ENCODE peak calls at places on chromosomes 11 and 22, in four cellular contexts. One of them, this sample, is unnamed.
A peak's percentile ranks its signal among the peaks of the same experiment; 100 is the strongest.

GRCh38 chr11:67053896-67054850 is 2.5 kb upstream of the RHOD start:
- DNase-seq in tibial nerve: peak; percentile 46
- DNase-seq in tibial artery: peak; percentile 88
- DNase-seq in esophagus squamous epithelium: no peak
- DNase-seq in this sample: no peak

GRCh38 chr11:7909585-7910325 is 21.3 kb downstream of the OR10A6 start:
- DNase-seq in tibial nerve: no peak
- DNase-seq in tibial artery: no peak
- DNase-seq in esophagus squamous epithelium: no peak
- DNase-seq in this sample: no peak

GRCh38 chr11:46410021-46410420 is 18.4 kb upstream of the CHRM4 start:
- DNase-seq in tibial nerve: no peak
- DNase-seq in tibial artery: peak; percentile 53
- DNase-seq in esophagus squamous epithelium: no peak
- DNase-seq in this sample: no peak

GRCh38 chr22:24894998-24895397 is 51.5 kb downstream of the LHFPL7 start:
- DNase-seq in tibial nerve: peak; percentile 74
- DNase-seq in tibial artery: peak; percentile 91
- DNase-seq in esophagus squamous epithelium: no peak
- DNase-seq in this sample: no peak

GRCh38 chr11:68386331-68386978 is 74.1 kb downstream of the LRP5 start:
- DNase-seq in tibial nerve: no peak
- DNase-seq in tibial artery: no peak
- DNase-seq in esophagus squamous epithelium: no peak
- DNase-seq in this sample: no peak

GRCh38 chr11:127071606-127072005 is 71.0 kb upstream of the KIRREL3 start:
- DNase-seq in tibial nerve: no peak
- DNase-seq in tibial artery: no peak
- DNase-seq in esophagus squamous epithelium: no peak
- DNase-seq in this sample: peak; percentile 55

GRCh38 chr11:18791175-18792065 is at the start of gene PTPN5:
- DNase-seq in tibial nerve: no peak
- DNase-seq in tibial artery: peak; percentile 54
- DNase-seq in esophagus squamous epithelium: no peak
- DNase-seq in this sample: no peak

GRCh38 chr11:26847459-26847858 is 125.6 kb upstream of the SLC5A12 start:
- DNase-seq in tibial nerve: peak; percentile 69
- DNase-seq in tibial artery: peak; percentile 82
- DNase-seq in esophagus squamous epithelium: no peak
- DNase-seq in this sample: no peak

GRCh38 chr11:43747130-43747802 is 66.7 kb downstream of the HSD17B12 start:
- DNase-seq in tibial nerve: no peak
- DNase-seq in tibial artery: no peak
- DNase-seq in esophagus squamous epithelium: no peak
- DNase-seq in this sample: no peak

GRCh38 chr11:30545507-30545906 is 40.6 kb downstream of the MPPED2 start:
- DNase-seq in tibial nerve: no peak
- DNase-seq in tibial artery: no peak
- DNase-seq in esophagus squamous epithelium: no peak
- DNase-seq in this sample: no peak

GRCh38 chr22:24894220-24894975 is 52.1 kb downstream of the LHFPL7 start:
- DNase-seq in tibial nerve: peak; percentile 75
- DNase-seq in tibial artery: peak; percentile 97
- DNase-seq in esophagus squamous epithelium: no peak
- DNase-seq in this sample: peak; percentile 95

GRCh38 chr11:86511086-86511551 is 136.4 kb downstream of the CCDC81 start:
- DNase-seq in tibial nerve: no peak
- DNase-seq in tibial artery: no peak
- DNase-seq in esophagus squamous epithelium: no peak
- DNase-seq in this sample: no peak
- H3K27ac ChIP-seq in tibial nerve: peak overlapping the region; percentile 13
- H3K27ac ChIP-seq in tibial artery: peak overlapping the region; percentile 3
- H3K27ac ChIP-seq in esophagus squamous epithelium: no peak overlapping the region
- H3K27ac ChIP-seq in this sample: no peak overlapping the region

DNA sequence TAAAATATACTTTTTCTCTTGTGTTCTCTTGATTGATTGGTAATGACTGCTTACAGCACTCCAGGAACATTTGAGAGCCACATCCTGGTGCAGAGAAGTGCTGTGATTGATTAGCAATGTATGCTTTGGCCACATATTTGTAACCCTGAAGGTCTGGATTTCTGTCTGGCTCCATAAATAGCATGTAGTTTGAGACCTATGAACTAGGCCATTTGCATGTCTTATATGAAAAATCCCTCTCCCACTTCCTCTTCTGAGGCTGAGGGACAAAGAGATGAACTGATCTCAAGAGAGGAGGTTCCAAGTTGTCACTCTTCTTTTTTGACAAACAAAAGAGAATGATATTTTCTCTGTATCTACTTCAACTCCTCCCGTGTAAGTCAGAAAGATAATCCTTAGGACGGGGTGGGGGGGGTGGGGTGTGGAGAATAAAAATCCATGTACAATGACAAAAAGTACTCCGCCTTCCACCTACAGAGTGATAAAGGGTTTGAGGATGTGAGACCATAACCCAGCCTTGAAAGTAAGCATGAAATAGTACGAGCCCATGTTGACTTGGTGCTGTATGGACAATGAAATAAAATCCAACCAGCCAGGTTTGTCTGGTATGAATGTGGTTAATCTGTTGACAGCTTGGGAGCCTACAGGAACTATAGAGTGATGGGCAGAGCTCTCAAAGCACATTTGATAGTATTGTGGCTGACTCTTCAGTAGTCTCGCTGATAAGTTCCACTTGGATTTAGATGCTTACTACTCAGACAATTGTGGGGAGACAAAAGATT is 49.1 kb upstream of the CD44 start:
- DNase-seq in tibial nerve: no peak
- DNase-seq in tibial artery: no peak
- DNase-seq in esophagus squamous epithelium: no peak
- DNase-seq in this sample: no peak
- H3K9me3 ChIP-seq in tibial nerve: no peaks in the 10 kb centered on the region
- H3K9me3 ChIP-seq in tibial artery: no peaks in the 10 kb centered on the region
- H3K9me3 ChIP-seq in esophagus squamous epithelium: no peaks in the 10 kb centered on the region
- H3K9me3 ChIP-seq in this sample: no peaks in the 10 kb centered on the region

GRCh38 chr22:46910624-46911023 is 148.2 kb downstream of the TBC1D22A start:
- DNase-seq in tibial nerve: no peak
- DNase-seq in tibial artery: no peak
- DNase-seq in esophagus squamous epithelium: no peak
- DNase-seq in this sample: no peak
- H3K27me3 ChIP-seq in tibial nerve: no peaks in the 10 kb centered on the region
- H3K27me3 ChIP-seq in tibial artery: no peaks in the 10 kb centered on the region
- H3K27me3 ChIP-seq in esophagus squamous epithelium: no peaks in the 10 kb centered on the region
- H3K27me3 ChIP-seq in this sample: no peaks in the 10 kb centered on the region

DNA sequence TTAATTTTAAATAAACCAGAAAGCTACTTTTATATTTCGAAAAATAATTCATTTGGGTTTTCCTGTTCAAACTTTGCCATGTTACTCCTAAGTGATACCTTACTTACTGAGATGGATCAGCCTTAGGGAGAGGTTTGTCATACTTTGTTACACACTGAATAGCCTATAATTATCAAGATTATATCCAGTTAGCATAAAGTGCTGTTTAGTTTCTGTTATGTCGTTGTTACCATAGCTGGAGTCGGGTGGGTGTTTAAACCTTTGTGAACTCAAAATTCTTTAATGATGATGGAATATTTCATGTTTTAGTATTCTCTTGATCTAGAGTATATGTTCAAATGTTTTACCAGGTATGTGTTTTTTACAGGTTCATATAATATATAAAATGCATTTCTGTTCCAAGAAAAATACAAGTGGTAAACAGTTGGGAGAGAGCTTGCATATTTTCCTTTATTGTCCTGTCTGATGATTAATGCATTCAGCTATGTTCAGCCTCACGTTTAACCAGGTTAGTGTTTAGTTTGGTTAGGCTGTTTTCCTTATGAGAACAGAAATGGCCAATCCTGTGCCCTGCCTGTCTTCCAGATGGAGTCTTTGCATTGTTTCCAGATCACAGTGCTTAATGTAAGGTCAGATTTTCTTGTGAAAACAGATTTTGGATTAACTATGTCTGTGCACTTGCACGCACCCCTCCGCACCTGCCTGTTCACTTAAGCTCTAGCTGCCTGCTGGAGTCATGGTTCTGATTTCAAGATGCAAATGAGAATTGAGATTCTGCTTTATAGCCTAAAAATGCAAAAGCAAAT is 105.6 kb downstream of the ATXN10 start:
- DNase-seq in tibial nerve: no peak
- DNase-seq in tibial artery: no peak
- DNase-seq in esophagus squamous epithelium: no peak
- DNase-seq in this sample: no peak
- H3K27ac ChIP-seq in tibial nerve: no peak overlapping the region
- H3K27ac ChIP-seq in tibial artery: no peak overlapping the region
- H3K27ac ChIP-seq in esophagus squamous epithelium: no peak overlapping the region
- H3K27ac ChIP-seq in this sample: no peak overlapping the region

GRCh38 chr22:41261541-41262249 is 21.0 kb upstream of the CHADL start:
- DNase-seq in tibial nerve: no peak
- DNase-seq in tibial artery: no peak
- DNase-seq in esophagus squamous epithelium: no peak
- DNase-seq in this sample: no peak

GRCh38 chr22:41262250-41262765 is 21.6 kb upstream of the CHADL start:
- DNase-seq in tibial nerve: no peak
- DNase-seq in tibial artery: no peak
- DNase-seq in esophagus squamous epithelium: no peak
- DNase-seq in this sample: no peak

GRCh38 chr22:41263704-41264103 is 22.3 kb downstream of the RANGAP1 start:
- DNase-seq in tibial nerve: no peak
- DNase-seq in tibial artery: no peak
- DNase-seq in esophagus squamous epithelium: no peak
- DNase-seq in this sample: no peak

GRCh38 chr22:41267958-41268357 is 18.0 kb downstream of the RANGAP1 start:
- DNase-seq in tibial nerve: no peak
- DNase-seq in tibial artery: no peak
- DNase-seq in esophagus squamous epithelium: no peak
- DNase-seq in this sample: no peak

GRCh38 chr22:41264408-41264941 is 21.5 kb downstream of the RANGAP1 start:
- DNase-seq in tibial nerve: no peak
- DNase-seq in tibial artery: no peak
- DNase-seq in esophagus squamous epithelium: no peak
- DNase-seq in this sample: no peak
- H3K9me3 ChIP-seq in tibial nerve: no peaks in the 10 kb centered on the region
- H3K9me3 ChIP-seq in tibial artery: no peaks in the 10 kb centered on the region
- H3K9me3 ChIP-seq in esophagus squamous epithelium: no peaks in the 10 kb centered on the region
- H3K9me3 ChIP-seq in this sample: no peaks in the 10 kb centered on the region

GRCh38 chr22:49453816-49454215 is 373.9 kb downstream of the BRD1 start:
- DNase-seq in tibial nerve: no peak
- DNase-seq in tibial artery: no peak
- DNase-seq in esophagus squamous epithelium: no peak
- DNase-seq in this sample: no peak
- H3K27me3 ChIP-seq in tibial nerve: peaks cover 22% of the 10 kb centered on the region
- H3K27me3 ChIP-seq in tibial artery: peaks cover 20% of the 10 kb centered on the region
- H3K27me3 ChIP-seq in esophagus squamous epithelium: no peaks in the 10 kb centered on the region
- H3K27me3 ChIP-seq in this sample: no peaks in the 10 kb centered on the region